ENCODE peak calls at places on chromosomes 3 and 15, in seven cellular contexts. P is sigmoid colon, B is testis, F is heart left ventricle, E is spleen, K is suprapubic skin, X is transverse colon. D is an unnamed sample.
A peak's percentile ranks its signal among the peaks of the same experiment; 100 is the strongest.

GRCh38 chr3:97720417-97720816 is 44.1 kb upstream of the ARL6 start:
- DNase-seq in F (no peak), B (no peak), K (no peak), E (no peak), X (no peak), P (no peak), D (no peak)

GRCh38 chr15:52806284-52806655 is 16.1 kb upstream of the ONECUT1 start:
- DNase-seq in B (no peak), P (no peak), X (no peak), K (no peak), E (no peak), F (no peak), D (no peak)

GRCh38 chr3:187208159-187208558 is 10.9 kb downstream of the RTP1 start:
- DNase-seq in B (no peak), X (no peak), F (no peak), E (no peak), K (no peak), P (no peak), D (no peak)

GRCh38 chr3:105930733-105931132 is 61.9 kb upstream of the CBLB start:
- DNase-seq in X (no peak), P (no peak), B (no peak), F (no peak), E (no peak), K (no peak), D (no peak)

GRCh38 chr15:74156678-74157411 is 16.7 kb upstream of the ISLR start:
- DNase-seq in F (no peak), P (no peak), E (no peak), B (no peak), K (peak; percentile 65), X (no peak), D (no peak)

GRCh38 chr3:11495948-11496557 is 147.7 kb downstream of the VGLL4 start:
- DNase-seq in B (no peak), F (peak; percentile 35), E (no peak), K (no peak), P (no peak), X (no peak), D (no peak)

GRCh38 chr15:48365575-48365974 is 34.3 kb downstream of the DUT start:
- DNase-seq in P (no peak), X (no peak), F (no peak), E (no peak), B (no peak), K (no peak), D (no peak)

GRCh38 chr3:58063424-58063823 is 55.2 kb downstream of the FLNB start:
- DNase-seq in K (no peak), E (no peak), B (peak; percentile 73), P (peak; percentile 89), F (peak; percentile 61), X (peak; percentile 60), D (peak; percentile 72)

GRCh38 chr3:42535981-42536784 is 33.7 kb downstream of the VIPR1 start:
- DNase-seq in B (peak; percentile 74), P (no peak), X (peak; percentile 61), K (no peak), E (peak; percentile 69), F (no peak), D (no peak)

DNA sequence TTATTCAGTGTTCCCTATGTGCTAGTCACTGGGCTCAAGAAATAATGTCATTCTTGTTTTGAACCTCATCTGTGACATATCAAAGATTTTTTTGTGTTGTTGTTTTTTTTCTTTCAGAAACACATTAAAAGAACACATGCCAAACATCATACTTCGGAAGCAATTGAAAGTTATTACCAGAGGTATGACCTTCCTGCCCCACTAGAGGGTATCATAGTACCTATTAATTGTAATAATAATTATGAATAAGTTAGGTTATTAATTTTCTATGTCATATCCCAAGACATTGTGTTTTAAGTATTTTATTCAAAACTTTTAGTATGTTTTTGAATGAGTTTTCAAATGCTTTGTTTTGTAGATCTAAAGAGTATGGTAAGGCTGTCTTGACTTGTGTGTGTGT is 65.7 kb downstream of the CDIN1 start:
- DNase-seq in X (no peak), K (no peak), E (no peak), B (no peak), F (no peak), P (no peak), D (no peak)
- TF ChIP-seq CTCF in X (no peak), K (no peak), E (no peak), B (no peak), F (no peak), P (no peak), D (no peak)

DNA sequence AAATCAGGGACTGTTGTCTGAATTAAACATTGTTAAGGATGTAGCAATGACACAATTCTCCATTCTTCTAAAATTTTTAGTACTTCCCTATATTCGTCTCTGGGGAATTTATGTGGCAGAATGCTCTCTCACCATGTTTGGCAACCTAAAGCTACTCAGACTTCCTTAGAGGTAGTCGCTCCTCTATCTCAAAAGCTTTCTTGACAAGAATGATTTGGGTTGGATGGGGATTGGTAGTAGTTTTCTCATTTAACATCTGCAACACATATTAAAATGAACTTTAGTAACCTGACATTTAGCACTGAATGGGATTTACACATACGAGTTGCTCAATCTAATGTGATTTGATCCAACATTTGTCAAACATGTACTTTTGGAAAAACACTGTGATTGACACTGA is 233.3 kb downstream of the RBMS3 start:
- DNase-seq in F (no peak), B (no peak), X (no peak), E (no peak), K (no peak), P (no peak), D (no peak)
- TF ChIP-seq POLR2A in F (no peak), B (no peak), X (no peak), E (no peak), K (no peak), P (no peak), D (no peak)

DNA sequence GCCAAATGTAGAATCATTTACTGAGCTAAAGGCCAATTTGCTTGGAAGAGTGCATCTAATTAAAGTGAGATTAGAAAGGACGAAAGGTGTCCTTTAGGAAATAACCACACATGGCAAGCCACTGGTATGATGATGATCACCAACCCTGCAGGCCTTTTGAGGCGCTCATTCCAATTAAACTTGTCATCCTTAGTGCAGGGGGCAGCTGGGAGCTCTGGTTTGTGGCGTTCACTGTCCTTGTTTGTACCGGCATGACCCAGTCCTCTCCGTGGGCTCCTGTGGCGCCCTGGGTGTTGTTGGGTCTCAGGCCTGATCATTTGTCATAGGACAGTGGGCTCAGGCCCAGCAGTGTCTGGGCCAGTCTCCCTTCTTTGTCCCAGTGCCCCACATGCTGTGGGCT is 11.0 kb downstream of the LIMD1 start:
- DNase-seq in K (no peak), P (no peak), F (no peak), X (no peak), E (no peak), B (no peak), D (no peak)
- H3K27ac ChIP-seq in K (no peak overlapping the region), P (peak overlapping the region; percentile 80), F (peak overlapping the region; percentile 87), X (peak overlapping the region; percentile 0), E (no peak overlapping the region), B (no peak overlapping the region), D (peak overlapping the region; percentile 79)

GRCh38 chr3:39384665-39385000 is 1.5 kb downstream of the SLC25A38 start:
- DNase-seq in B (no peak), F (no peak), X (no peak), P (no peak), K (no peak), E (no peak), D (no peak)

GRCh38 chr3:39381432-39381831 is 1.7 kb upstream of the SLC25A38 start:
- DNase-seq in B (no peak), K (no peak), P (no peak), X (no peak), E (no peak), F (no peak), D (no peak)

GRCh38 chr3:39385456-39386098 is 2.4 kb downstream of the SLC25A38 start:
- DNase-seq in X (no peak), K (no peak), E (no peak), B (no peak), F (no peak), P (no peak), D (no peak)

GRCh38 chr3:39383913-39384664 is 919 bp downstream of the SLC25A38 start:
- DNase-seq in X (peak; percentile 98), P (peak; percentile 98), B (peak; percentile 98), E (peak; percentile 98), K (peak; percentile 98), F (peak; percentile 95), D (peak; percentile 94)

DNA sequence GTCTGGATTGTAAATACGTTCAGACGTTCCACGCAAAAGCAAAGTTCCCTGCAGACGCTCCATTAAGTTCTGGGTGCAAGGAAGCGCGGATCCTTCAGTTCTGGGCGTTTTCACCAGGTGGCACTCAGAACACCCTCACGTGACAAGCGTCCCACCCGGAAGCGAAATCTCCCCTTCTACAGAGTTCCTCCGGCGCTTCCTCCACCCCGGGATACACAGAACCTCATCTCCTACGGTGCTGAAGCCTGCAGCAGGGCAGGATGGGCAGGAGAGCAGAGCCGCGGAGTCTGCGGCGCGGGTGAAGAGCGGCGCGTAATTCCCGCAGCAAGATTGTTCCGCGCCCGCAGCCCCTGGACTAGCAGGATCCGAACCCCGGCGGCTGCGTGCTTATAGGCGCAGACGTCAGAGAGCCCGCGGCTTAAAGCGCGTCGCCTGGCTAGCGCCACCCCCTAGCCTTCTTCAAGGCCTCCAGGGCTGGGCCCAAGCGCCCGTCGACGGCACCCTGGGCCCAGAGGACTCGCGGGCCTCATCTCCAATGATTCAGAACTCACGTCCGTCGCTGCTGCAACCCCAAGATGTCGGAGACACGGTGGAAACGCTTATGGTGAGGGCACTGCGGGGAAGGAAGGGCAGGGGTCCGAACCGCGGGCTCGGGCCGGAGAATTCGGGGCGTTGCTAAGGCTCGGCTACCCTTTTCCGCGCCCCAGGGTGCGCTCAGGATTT is at the start of gene SLC25A38:
- DNase-seq in P (peak; percentile 91), B (peak; percentile 93), K (peak; percentile 85), F (peak; percentile 77), X (peak; percentile 85), E (peak; percentile 96), D (peak; percentile 76)
- TF ChIP-seq CTCF in P (peak; percentile 33), B (peak; percentile 17), K (no peak), F (no peak), X (peak; percentile 55), E (no peak), D (no peak)

GRCh38 chr15:84797801-84798200 is 19.4 kb upstream of the ALPK3 start:
- DNase-seq in F (no peak), X (no peak), B (no peak), K (no peak), P (no peak), E (no peak), D (no peak)
- TF ChIP-seq POLR2A in F (no peak), X (no peak), B (no peak), K (no peak), P (no peak), E (no peak), D (no peak)

D was measured in uterus.